ENCODE peak calls at places on chromosomes 3 and 15, in five cellular contexts. P, Q, N, Y and G are unnamed samples.
A peak's percentile ranks its signal among the peaks of the same experiment; 100 is the strongest.

GRCh38 chr3:69115731-69116130 is 6.7 kb downstream of the LMOD3 start:
- DNase-seq in P (peak; percentile 66), Q (no peak), N (no peak), Y (no peak), G (peak; percentile 62)

GRCh38 chr3:29695201-29695904 is 414.5 kb downstream of the RBMS3 start:
- DNase-seq in P (peak; percentile 82), Q (no peak), N (no peak), Y (no peak), G (peak; percentile 38)

GRCh38 chr3:39917060-39917773 is 107.8 kb downstream of the MYRIP start:
- DNase-seq in P (peak; percentile 67), Q (no peak), N (no peak), Y (no peak), G (no peak)

GRCh38 chr15:77768107-77768506 is 135.4 kb upstream of the LINGO1 start:
- DNase-seq in P (no peak), Q (no peak), N (no peak), Y (no peak), G (no peak)

GRCh38 chr3:147654827-147655226 is 245.7 kb downstream of the ZIC1 start:
- DNase-seq in P (no peak), Q (no peak), N (no peak), Y (no peak), G (no peak)

GRCh38 chr15:57640935-57641682 is 49.4 kb downstream of the MYZAP start:
- DNase-seq in P (peak; percentile 40), Q (no peak), N (no peak), Y (no peak), G (peak; percentile 38)

GRCh38 chr3:29805757-29806156 is 524.9 kb downstream of the RBMS3 start:
- DNase-seq in P (peak; percentile 6), Q (no peak), N (no peak), Y (no peak), G (no peak)

GRCh38 chr15:58246041-58246440 is 107.9 kb downstream of the AQP9 start:
- DNase-seq in P (no peak), Q (no peak), N (no peak), Y (no peak), G (no peak)

GRCh38 chr3:72855001-72855400 is 6.8 kb upstream of the SHQ1 start:
- DNase-seq in P (no peak), Q (no peak), N (no peak), Y (no peak), G (no peak)

GRCh38 chr3:194272221-194272620 is 78.9 kb downstream of the CPN2 start:
- DNase-seq in P (no peak), Q (no peak), N (no peak), Y (no peak), G (no peak)

GRCh38 chr3:151423091-151423490 is 37.8 kb downstream of the IGSF10 start:
- DNase-seq in P (no peak), Q (no peak), N (no peak), Y (no peak), G (no peak)